ENCODE peak calls at places on chromosomes 11 and 22, in four cellular contexts. R, U, P and I are unnamed samples. For H3K27me3, the result is how much of the 10 kb centered on the place peaks cover.

GRCh38 chr11:68584097-68584496 is 100.2 kb upstream of the GAL start:
- DNase-seq in R (peak), U (peak), P (peak), I (peak)

GRCh38 chr11:77884186-77884828 is 63.4 kb downstream of the AAMDC start:
- DNase-seq in R (no peak), U (no peak), P (peak), I (no peak)

GRCh38 chr11:15775051-15775541 is 581.2 kb downstream of the SOX6 start:
- DNase-seq in R (no peak), U (peak), P (peak), I (no peak)

GRCh38 chr22:22408731-22409696 is 99.5 kb downstream of the ZNF280B start:
- DNase-seq in R (no peak), U (peak), P (peak), I (no peak)

GRCh38 chr22:49247194-49247924 is 580.3 kb downstream of the BRD1 start:
- DNase-seq in R (no peak), U (no peak), P (no peak), I (no peak)

GRCh38 chr11:23078289-23078971 is 218.2 kb upstream of the CCDC179 start:
- DNase-seq in R (no peak), U (no peak), P (peak), I (no peak)

GRCh38 chr11:122882809-122883681 is 486 bp downstream of the JHY start:
- DNase-seq in R (peak), U (peak), P (peak), I (peak)

GRCh38 chr11:85896871-85897270 is 41.7 kb downstream of the CCDC83 start:
- DNase-seq in R (no peak), U (no peak), P (peak), I (no peak)

GRCh38 chr11:79336740-79337517 is 103.9 kb downstream of the TENM4 start:
- DNase-seq in R (no peak), U (no peak), P (no peak), I (no peak)

GRCh38 chr11:3047637-3048036 is 9.6 kb downstream of the CARS1 start:
- DNase-seq in R (no peak), U (no peak), P (no peak), I (no peak)

GRCh38 chr22:46735747-46736608 is 2.1 kb downstream of the CERK start:
- DNase-seq in R (peak), U (no peak), P (peak), I (no peak)

GRCh38 chr11:67050139-67050538 is 6.5 kb upstream of the RHOD start:
- DNase-seq in R (no peak), U (no peak), P (no peak), I (no peak)

GRCh38 chr11:48095779-48096470 is 115.6 kb downstream of the PTPRJ start:
- DNase-seq in R (no peak), U (no peak), P (peak), I (no peak)

GRCh38 chr22:38707346-38707745 is 1.6 kb downstream of the GTPBP1 start:
- DNase-seq in R (no peak), U (no peak), P (peak), I (peak)

GRCh38 chr22:31637375-31637937 is 24.6 kb downstream of the PISD start:
- DNase-seq in R (no peak), U (peak), P (no peak), I (no peak)

DNA sequence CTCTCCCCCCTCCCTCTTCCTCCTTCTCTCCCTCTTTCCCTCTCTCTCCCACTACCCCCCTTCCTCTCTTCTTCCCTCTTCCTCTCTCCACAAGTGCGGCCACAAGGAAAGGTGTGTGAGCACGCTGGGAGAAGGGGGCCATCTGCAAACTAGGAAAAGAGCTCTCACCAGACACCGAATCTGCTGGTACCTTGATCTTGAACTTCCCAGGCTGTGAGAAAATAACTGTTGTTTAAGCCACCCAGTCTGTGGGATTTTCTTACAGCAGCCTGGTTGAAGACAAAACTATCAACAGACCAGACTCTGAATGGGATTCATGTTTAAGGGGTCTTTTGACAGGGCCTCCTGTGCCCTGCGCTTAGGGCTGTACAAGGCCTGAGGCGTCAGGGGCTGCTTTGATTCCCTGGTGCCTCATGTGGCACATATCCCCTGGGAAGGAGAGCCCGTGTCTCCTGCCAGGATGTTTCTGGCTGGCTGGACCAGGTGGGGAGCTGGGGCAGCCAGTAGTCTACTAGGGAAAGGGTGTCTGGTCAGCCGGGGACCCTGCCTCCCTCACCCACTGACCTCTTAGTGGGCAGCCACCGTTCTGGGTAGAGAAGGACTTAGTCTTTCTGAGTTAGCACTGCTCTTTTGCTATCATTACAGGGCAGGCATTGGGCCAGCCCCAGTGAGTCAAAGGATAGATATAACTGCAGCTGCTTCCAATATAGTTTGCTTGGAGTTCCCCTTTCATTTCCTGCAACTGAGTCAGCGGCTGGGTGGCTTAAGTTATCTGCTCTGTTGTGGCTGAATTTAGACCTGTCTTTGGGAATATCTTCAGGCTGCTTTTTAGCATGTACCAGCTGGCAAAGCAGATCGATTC is 6.2 kb downstream of the PANX1 start:
- DNase-seq in R (no peak), U (peak), P (peak), I (no peak)
- H3K4me3 ChIP-seq in R (no peak), U (no peak), P (peak), I (no peak)

GRCh38 chr11:19955660-19956059 is 204.6 kb downstream of the DBX1 start:
- DNase-seq in R (no peak), U (no peak), P (no peak), I (no peak)
- H3K27me3 ChIP-seq in R (under half), U (under half), P (under half), I (under half)

DNA sequence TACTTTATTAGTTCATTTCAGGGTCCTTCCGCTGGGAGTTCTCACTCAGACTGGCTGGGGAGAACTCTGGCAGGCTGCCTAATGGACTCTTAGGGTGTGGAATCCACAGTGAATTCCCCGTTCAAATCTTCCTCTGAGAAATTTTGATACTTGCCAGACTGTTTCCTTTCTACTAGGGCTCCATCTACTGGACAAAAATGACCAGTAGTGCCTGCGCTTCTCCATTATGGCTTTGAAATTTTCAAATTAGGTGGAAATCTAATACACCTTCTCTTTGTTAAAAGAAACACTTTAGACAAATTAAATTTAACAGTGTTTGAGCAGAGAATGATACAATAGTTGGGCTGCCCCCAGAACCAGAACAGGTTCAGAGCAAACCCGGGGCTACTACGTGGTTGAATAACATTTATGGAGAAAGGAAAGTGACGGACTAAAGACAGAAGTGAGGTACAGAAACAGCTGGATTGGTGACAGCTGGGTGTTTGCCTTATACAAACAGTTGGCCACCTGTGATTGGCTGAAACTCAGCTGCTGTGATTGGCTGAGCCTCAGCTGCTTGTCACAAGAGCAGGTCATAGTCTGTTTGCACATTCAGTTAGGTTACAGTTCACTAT is 52.9 kb upstream of the FDX1 start:
- DNase-seq in R (peak), U (peak), P (peak), I (peak)
- H3K4me3 ChIP-seq in R (no peak), U (no peak), P (no peak), I (no peak)

GRCh38 chr22:37334461-37334858 is 52.2 kb downstream of the CYTH4 start:
- DNase-seq in R (no peak), U (no peak), P (no peak), I (no peak)
- H3K27me3 ChIP-seq in R (under half), U (under half), P (under half), I (under half)